ENCODE peak calls at places on chromosomes 12 and 14, in eight cellular contexts. Y, R, E, S, K, F, T and Q are unnamed samples.

GRCh38 chr12:124025661-124026060 is 52.6 kb downstream of the ZNF664 start:
- DNase-seq in Y (no peak), R (no peak), E (no peak), S (no peak), K (no peak), F (no peak), T (no peak), Q (no peak)

GRCh38 chr12:28780096-28780495 is 369.0 kb upstream of the FAR2 start:
- DNase-seq in Y (peak), R (peak), E (no peak), S (peak), K (no peak), F (no peak), T (peak), Q (peak)

GRCh38 chr12:132527883-132528264 is 37.9 kb downstream of the FBRSL1 start:
- DNase-seq in Y (no peak), R (no peak), E (no peak), S (no peak), K (no peak), F (no peak), T (no peak), Q (no peak)

GRCh38 chr14:81427348-81428058 is 27.4 kb upstream of the STON2 start:
- DNase-seq in Y (peak), R (no peak), E (no peak), S (no peak), K (no peak), F (peak), T (no peak), Q (no peak)

GRCh38 chr12:131928080-131928764 is 854 bp upstream of the PUS1 start:
- DNase-seq in Y (peak), R (peak), E (no peak), S (no peak), K (no peak), F (peak), T (peak), Q (peak)

GRCh38 chr14:90040411-90040810 is 21.4 kb upstream of the KCNK13 start:
- DNase-seq in Y (no peak), R (no peak), E (no peak), S (no peak), K (no peak), F (no peak), T (no peak), Q (no peak)

GRCh38 chr14:99136401-99136800 is 135.6 kb downstream of the BCL11B start:
- DNase-seq in Y (no peak), R (no peak), E (peak), S (no peak), K (no peak), F (no peak), T (no peak), Q (no peak)

GRCh38 chr14:96741151-96741977 is 55.8 kb upstream of the VRK1 start:
- DNase-seq in Y (peak), R (peak), E (peak), S (no peak), K (no peak), F (peak), T (peak), Q (peak)

GRCh38 chr12:26150737-26151450 is 26.1 kb upstream of the BHLHE41 start:
- DNase-seq in Y (peak), R (peak), E (no peak), S (peak), K (peak), F (no peak), T (no peak), Q (peak)

GRCh38 chr12:118098911-118099671 is 4.7 kb downstream of the VSIG10 start:
- DNase-seq in Y (no peak), R (no peak), E (no peak), S (no peak), K (no peak), F (no peak), T (no peak), Q (no peak)

GRCh38 chr12:18313316-18313715 is 52.0 kb downstream of the PIK3C2G start:
- DNase-seq in Y (no peak), R (no peak), E (no peak), S (no peak), K (no peak), F (no peak), T (no peak), Q (no peak)

GRCh38 chr14:103422981-103423600 is 37.9 kb downstream of the MARK3 start:
- DNase-seq in Y (peak), R (peak), E (no peak), S (no peak), K (no peak), F (no peak), T (no peak), Q (peak)

DNA sequence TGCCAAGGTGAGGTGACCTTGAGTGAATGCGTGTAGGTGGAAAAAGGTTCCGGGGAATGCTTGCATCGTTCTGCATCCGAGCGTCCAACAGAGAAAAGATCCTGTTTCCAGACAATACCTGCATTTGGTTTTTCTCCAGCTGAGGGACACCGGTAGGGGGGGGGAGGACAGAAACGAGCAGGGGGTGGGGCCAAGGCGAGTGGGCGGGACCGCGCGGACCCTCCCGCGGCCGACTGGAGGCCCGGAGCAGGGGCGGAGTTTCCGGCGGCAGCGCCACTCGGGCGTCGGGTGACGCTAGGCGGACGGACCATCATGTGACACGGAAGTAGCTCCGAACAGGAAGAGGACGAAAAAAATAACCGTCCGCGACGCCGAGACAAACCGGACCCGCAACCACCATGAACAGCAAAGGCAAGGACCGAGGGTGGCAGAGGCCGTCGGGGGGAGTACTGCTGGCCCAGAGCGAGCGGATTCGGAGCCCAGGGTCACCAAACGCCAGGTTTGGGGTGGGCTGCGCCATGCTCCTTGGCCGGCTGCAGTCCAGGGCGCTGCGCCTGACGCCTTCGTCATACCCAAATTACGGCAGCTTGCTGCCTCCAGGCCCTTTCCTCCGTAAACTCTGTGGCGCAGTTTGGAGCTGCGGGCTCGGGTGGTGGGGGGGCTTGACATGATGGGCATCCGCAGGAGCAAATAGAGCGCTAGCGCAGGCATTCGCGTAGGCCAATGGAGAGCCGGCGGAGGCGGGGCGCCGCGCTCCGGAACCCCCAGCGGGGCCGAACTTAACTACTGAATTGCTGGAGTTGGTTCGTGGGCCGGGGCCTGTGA is at the start of gene DAZAP2:
- DNase-seq in Y (peak), R (peak), E (peak), S (peak), K (peak), F (peak), T (peak), Q (peak)
- TF ChIP-seq CTCF in Y (no peak), R (no peak), E (no peak), S (peak), K (peak), F (no peak), T (no peak), Q (no peak)

GRCh38 chr12:1864456-1864855 is 44.1 kb downstream of the LRTM2 start:
- DNase-seq in Y (no peak), R (no peak), E (no peak), S (no peak), K (no peak), F (no peak), T (no peak), Q (no peak)

GRCh38 chr12:1869145-1869544 is 48.8 kb downstream of the LRTM2 start:
- DNase-seq in Y (no peak), R (no peak), E (no peak), S (no peak), K (no peak), F (no peak), T (no peak), Q (no peak)

GRCh38 chr12:1863823-1864222 is 43.5 kb downstream of the LRTM2 start:
- DNase-seq in Y (no peak), R (no peak), E (no peak), S (no peak), K (no peak), F (no peak), T (no peak), Q (no peak)

GRCh38 chr12:1864867-1865266 is 44.5 kb downstream of the LRTM2 start:
- DNase-seq in Y (no peak), R (no peak), E (no peak), S (no peak), K (no peak), F (no peak), T (no peak), Q (no peak)

DNA sequence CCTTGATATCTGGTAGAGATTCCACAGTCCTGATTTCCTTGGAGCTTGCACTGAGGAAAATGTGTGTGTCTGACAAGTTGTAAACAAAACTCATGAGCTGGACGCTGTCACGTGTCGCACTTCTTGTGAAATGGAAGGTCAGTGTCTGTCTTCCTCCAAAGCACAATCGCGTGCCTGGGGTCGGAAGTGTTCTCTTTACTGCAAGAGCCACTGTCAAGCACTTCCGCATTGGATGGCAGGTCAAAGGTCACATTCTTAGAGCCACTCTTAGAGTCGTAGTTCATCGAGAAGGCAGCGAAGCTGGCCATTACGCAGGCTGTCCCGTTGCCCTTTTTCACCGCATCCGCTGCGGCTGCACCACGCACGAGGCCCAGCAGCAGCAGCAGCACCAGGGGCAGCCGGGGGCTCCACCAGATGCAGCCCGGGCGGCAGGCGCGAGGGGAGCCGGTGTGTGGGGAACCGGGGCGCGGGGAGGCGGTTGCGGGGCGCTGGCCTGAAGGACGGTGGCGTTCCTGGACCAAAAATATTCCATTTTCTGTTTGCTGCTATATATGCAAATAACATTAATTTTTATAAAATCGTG is 45.0 kb downstream of the LRTM2 start:
- DNase-seq in Y (peak), R (no peak), E (no peak), S (no peak), K (no peak), F (no peak), T (no peak), Q (no peak)
- H3K4me3 ChIP-seq in Y (no peak), R (no peak), E (no peak), S (no peak), K (no peak), F (no peak), T (no peak), Q (no peak)

GRCh38 chr12:115794659-115795081 is 482.8 kb downstream of the MED13L start:
- DNase-seq in Y (no peak), R (no peak), E (no peak), S (no peak), K (no peak), F (no peak), T (peak), Q (no peak)
- TF ChIP-seq CTCF in Y (no peak), R (no peak), E (no peak), S (no peak), K (no peak), F (no peak), T (peak), Q (no peak)

GRCh38 chr12:128607606-128608005 is 216.2 kb downstream of the SLC15A4 start:
- DNase-seq in Y (no peak), R (no peak), E (no peak), S (no peak), K (no peak), F (no peak), T (no peak), Q (no peak)
- H3K4me3 ChIP-seq in Y (no peak), R (no peak), E (no peak), S (no peak), K (no peak), F (no peak), T (no peak), Q (no peak)

GRCh38 chr12:119156401-119156800 is 22.3 kb upstream of the HSPB8 start:
- DNase-seq in Y (no peak), R (no peak), E (no peak), S (no peak), K (no peak), F (peak), T (peak), Q (no peak)
- TF ChIP-seq CTCF in Y (no peak), R (no peak), E (no peak), S (no peak), K (peak), F (no peak), T (no peak), Q (no peak)